ENCODE peak calls at places on chromosomes 3 and 15, in six cellular contexts. One of them, this sample, is unnamed. For H3K9me3, the result is how much of the 10 kb centered on the place peaks cover.

GRCh38 chr3:126731044-126731443 is 27.0 kb downstream of the CHCHD6 start:
- DNase-seq in astrocyte: no peak
- DNase-seq in mammary epithelial cell: no peak
- DNase-seq in tibial artery: no peak
- DNase-seq in colonic mucosa: no peak
- DNase-seq in IMR-90: no peak
- DNase-seq in this sample: no peak

GRCh38 chr3:72290859-72291641 is 506.1 kb upstream of the PROK2 start:
- DNase-seq in astrocyte: no peak
- DNase-seq in colonic mucosa: no peak
- DNase-seq in tibial artery: no peak
- DNase-seq in mammary epithelial cell: no peak
- DNase-seq in IMR-90: no peak
- DNase-seq in this sample: no peak

GRCh38 chr15:57591822-57592367 is at the start of gene MYZAP:
- DNase-seq in IMR-90: no peak
- DNase-seq in tibial artery: peak
- DNase-seq in astrocyte: no peak
- DNase-seq in mammary epithelial cell: no peak
- DNase-seq in colonic mucosa: peak
- DNase-seq in this sample: no peak

GRCh38 chr15:83514584-83514983 is 67.4 kb downstream of the SH3GL3 start:
- DNase-seq in astrocyte: no peak
- DNase-seq in colonic mucosa: no peak
- DNase-seq in mammary epithelial cell: no peak
- DNase-seq in tibial artery: no peak
- DNase-seq in IMR-90: no peak
- DNase-seq in this sample: no peak

GRCh38 chr3:11077466-11077865 is 76.8 kb upstream of the HRH1 start:
- DNase-seq in IMR-90: peak
- DNase-seq in astrocyte: no peak
- DNase-seq in mammary epithelial cell: peak
- DNase-seq in tibial artery: no peak
- DNase-seq in colonic mucosa: no peak
- DNase-seq in this sample: no peak

GRCh38 chr15:89755701-89756100 is 4.7 kb upstream of the MESP1 start:
- DNase-seq in mammary epithelial cell: no peak
- DNase-seq in tibial artery: no peak
- DNase-seq in astrocyte: no peak
- DNase-seq in IMR-90: no peak
- DNase-seq in colonic mucosa: no peak
- DNase-seq in this sample: no peak

GRCh38 chr3:56055616-56056350 is 412.5 kb downstream of the ERC2 start:
- DNase-seq in colonic mucosa: no peak
- DNase-seq in tibial artery: no peak
- DNase-seq in IMR-90: no peak
- DNase-seq in mammary epithelial cell: no peak
- DNase-seq in astrocyte: no peak
- DNase-seq in this sample: no peak

GRCh38 chr3:30440880-30441279 is 165.5 kb upstream of the TGFBR2 start:
- DNase-seq in astrocyte: peak
- DNase-seq in tibial artery: peak
- DNase-seq in mammary epithelial cell: peak
- DNase-seq in IMR-90: no peak
- DNase-seq in colonic mucosa: no peak
- DNase-seq in this sample: peak

GRCh38 chr3:123244128-123244527 is 42.4 kb downstream of the SEC22A start:
- DNase-seq in astrocyte: no peak
- DNase-seq in colonic mucosa: no peak
- DNase-seq in tibial artery: no peak
- DNase-seq in mammary epithelial cell: peak
- DNase-seq in IMR-90: no peak
- DNase-seq in this sample: no peak

GRCh38 chr3:117761992-117762944 is 1052.7 kb downstream of the TUSC7 start:
- DNase-seq in astrocyte: no peak
- DNase-seq in IMR-90: no peak
- DNase-seq in colonic mucosa: no peak
- DNase-seq in mammary epithelial cell: no peak
- DNase-seq in tibial artery: no peak
- DNase-seq in this sample: no peak

GRCh38 chr3:139140553-139140952 is 95.9 kb upstream of the PRR23C start:
- DNase-seq in astrocyte: no peak
- DNase-seq in tibial artery: no peak
- DNase-seq in colonic mucosa: no peak
- DNase-seq in IMR-90: no peak
- DNase-seq in mammary epithelial cell: no peak
- DNase-seq in this sample: no peak

GRCh38 chr3:78690806-78691205 is 1077.0 kb downstream of the ROBO1 start:
- DNase-seq in colonic mucosa: no peak
- DNase-seq in IMR-90: peak
- DNase-seq in tibial artery: no peak
- DNase-seq in mammary epithelial cell: no peak
- DNase-seq in astrocyte: peak
- DNase-seq in this sample: no peak

GRCh38 chr15:89671687-89672086 is 7.5 kb downstream of the PLIN1 start:
- DNase-seq in tibial artery: no peak
- DNase-seq in mammary epithelial cell: peak
- DNase-seq in colonic mucosa: no peak
- DNase-seq in IMR-90: no peak
- DNase-seq in astrocyte: no peak
- DNase-seq in this sample: no peak

GRCh38 chr15:94298359-94298758 is 67.0 kb downstream of the MCTP2 start:
- DNase-seq in mammary epithelial cell: no peak
- DNase-seq in tibial artery: no peak
- DNase-seq in astrocyte: no peak
- DNase-seq in IMR-90: no peak
- DNase-seq in colonic mucosa: no peak
- DNase-seq in this sample: no peak

GRCh38 chr3:172461530-172462138 is 13.4 kb upstream of the GHSR start:
- DNase-seq in mammary epithelial cell: peak
- DNase-seq in IMR-90: peak
- DNase-seq in tibial artery: no peak
- DNase-seq in astrocyte: no peak
- DNase-seq in colonic mucosa: no peak
- DNase-seq in this sample: no peak

GRCh38 chr15:41572866-41573265 is 13.9 kb downstream of the TYRO3 start:
- DNase-seq in colonic mucosa: no peak
- DNase-seq in mammary epithelial cell: no peak
- DNase-seq in astrocyte: no peak
- DNase-seq in tibial artery: no peak
- DNase-seq in IMR-90: no peak
- DNase-seq in this sample: no peak

GRCh38 chr3:139774570-139775302 is 97.0 kb upstream of the NMNAT3 start:
- DNase-seq in colonic mucosa: no peak
- DNase-seq in IMR-90: no peak
- DNase-seq in astrocyte: peak
- DNase-seq in mammary epithelial cell: no peak
- DNase-seq in tibial artery: no peak
- DNase-seq in this sample: no peak

GRCh38 chr3:110710156-110710555 is 361.5 kb upstream of the NECTIN3 start:
- DNase-seq in mammary epithelial cell: no peak
- DNase-seq in astrocyte: no peak
- DNase-seq in colonic mucosa: no peak
- DNase-seq in tibial artery: no peak
- DNase-seq in IMR-90: no peak
- DNase-seq in this sample: no peak

GRCh38 chr3:140205598-140205997 is 270.6 kb downstream of the CLSTN2 start:
- DNase-seq in IMR-90: no peak
- DNase-seq in mammary epithelial cell: no peak
- DNase-seq in astrocyte: no peak
- DNase-seq in tibial artery: no peak
- DNase-seq in colonic mucosa: no peak
- DNase-seq in this sample: no peak

GRCh38 chr3:71582612-71583568 is 638 bp downstream of the FOXP1 start:
- DNase-seq in tibial artery: peak
- DNase-seq in astrocyte: peak
- DNase-seq in colonic mucosa: peak
- DNase-seq in mammary epithelial cell: peak
- DNase-seq in IMR-90: peak
- DNase-seq in this sample: peak

GRCh38 chr15:88703533-88703932 is 64.7 kb downstream of the ISG20 start:
- DNase-seq in mammary epithelial cell: no peak
- DNase-seq in astrocyte: no peak
- DNase-seq in tibial artery: peak
- DNase-seq in colonic mucosa: no peak
- DNase-seq in IMR-90: no peak
- DNase-seq in this sample: no peak

GRCh38 chr3:161406594-161407555 is 35.6 kb upstream of the SPTSSB start:
- DNase-seq in IMR-90: no peak
- DNase-seq in tibial artery: no peak
- DNase-seq in mammary epithelial cell: no peak
- DNase-seq in colonic mucosa: no peak
- DNase-seq in astrocyte: no peak
- DNase-seq in this sample: no peak

DNA sequence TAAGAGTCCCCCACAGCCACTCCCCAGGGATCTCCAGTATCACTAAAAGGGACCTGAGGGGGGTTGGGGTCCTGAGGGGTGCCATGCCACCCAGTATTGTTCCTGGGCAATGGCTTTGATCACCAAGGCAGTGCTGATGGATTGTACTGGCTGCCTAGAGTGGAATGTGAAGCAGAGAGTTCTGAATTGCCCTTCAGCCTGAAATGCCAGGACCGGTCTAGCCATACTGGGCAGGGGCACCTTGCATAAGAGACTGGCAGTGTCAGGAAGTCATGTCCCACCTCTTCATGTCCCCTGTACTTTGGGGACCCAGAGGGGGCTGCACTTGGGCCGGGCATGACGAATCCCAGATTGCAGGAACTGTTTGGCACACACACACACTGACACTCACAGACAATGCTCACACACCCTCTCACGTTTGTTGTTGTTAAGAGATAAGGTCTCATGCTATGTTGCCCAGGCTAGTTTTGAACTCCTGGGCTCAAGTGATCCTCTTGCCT is 4.5 kb upstream of the TKT start:
- DNase-seq in mammary epithelial cell: no peak
- DNase-seq in tibial artery: no peak
- DNase-seq in astrocyte: no peak
- DNase-seq in colonic mucosa: no peak
- DNase-seq in IMR-90: no peak
- DNase-seq in this sample: no peak
- H3K27ac ChIP-seq in mammary epithelial cell: no peak
- H3K27ac ChIP-seq in tibial artery: no peak
- H3K27ac ChIP-seq in astrocyte: no peak
- H3K27ac ChIP-seq in colonic mucosa: no peak
- H3K27ac ChIP-seq in IMR-90: no peak
- H3K27ac ChIP-seq in this sample: no peak

GRCh38 chr3:32895701-32896100 is 55.7 kb upstream of the CCR4 start:
- DNase-seq in astrocyte: no peak
- DNase-seq in colonic mucosa: no peak
- DNase-seq in mammary epithelial cell: no peak
- DNase-seq in IMR-90: no peak
- DNase-seq in tibial artery: no peak
- DNase-seq in this sample: no peak

GRCh38 chr3:32896143-32896542 is 55.3 kb upstream of the CCR4 start:
- DNase-seq in colonic mucosa: no peak
- DNase-seq in IMR-90: no peak
- DNase-seq in astrocyte: no peak
- DNase-seq in tibial artery: no peak
- DNase-seq in mammary epithelial cell: no peak
- DNase-seq in this sample: no peak

GRCh38 chr3:32897202-32897601 is 54.2 kb upstream of the CCR4 start:
- DNase-seq in colonic mucosa: no peak
- DNase-seq in IMR-90: no peak
- DNase-seq in tibial artery: no peak
- DNase-seq in astrocyte: peak
- DNase-seq in mammary epithelial cell: no peak
- DNase-seq in this sample: no peak

GRCh38 chr3:32899265-32899664 is 52.2 kb upstream of the CCR4 start:
- DNase-seq in mammary epithelial cell: no peak
- DNase-seq in IMR-90: no peak
- DNase-seq in astrocyte: no peak
- DNase-seq in tibial artery: no peak
- DNase-seq in colonic mucosa: no peak
- DNase-seq in this sample: no peak

DNA sequence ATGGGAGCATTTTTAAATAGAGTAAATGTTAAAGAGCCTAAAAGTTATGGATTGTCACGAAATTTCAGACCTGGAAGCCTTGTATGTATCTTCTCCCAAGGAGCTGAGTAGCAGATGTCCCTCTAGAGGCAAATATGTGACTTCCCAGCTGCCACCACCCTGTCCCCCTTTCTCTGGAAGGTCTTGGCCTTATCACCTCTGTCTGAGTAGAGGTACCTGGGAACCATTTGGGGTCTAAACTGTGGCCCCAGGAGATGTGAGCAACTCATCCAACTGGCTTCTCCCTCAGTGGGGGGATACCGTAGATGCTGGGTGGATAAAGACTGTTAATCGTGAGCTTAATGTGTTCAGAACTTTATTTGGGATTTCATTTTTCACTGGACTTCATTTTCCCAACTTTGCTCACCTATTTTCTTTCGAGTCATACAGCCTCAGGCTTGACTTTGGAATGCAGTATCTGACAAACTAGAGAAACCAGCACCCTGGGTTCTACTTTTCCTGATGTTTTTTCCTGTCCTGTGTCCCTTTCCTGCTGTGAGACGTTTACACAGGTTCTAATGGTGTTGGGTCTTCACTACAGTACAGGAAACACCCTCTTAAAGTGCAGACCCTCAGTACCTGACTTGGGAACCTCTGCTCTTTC is 53.3 kb upstream of the CCR4 start:
- DNase-seq in mammary epithelial cell: peak
- DNase-seq in IMR-90: no peak
- DNase-seq in tibial artery: no peak
- DNase-seq in astrocyte: no peak
- DNase-seq in colonic mucosa: no peak
- DNase-seq in this sample: no peak
- TF ChIP-seq CTCF in mammary epithelial cell: no peak
- TF ChIP-seq CTCF in IMR-90: no peak
- TF ChIP-seq CTCF in tibial artery: no peak
- TF ChIP-seq CTCF in astrocyte: no peak
- TF ChIP-seq CTCF in colonic mucosa: no peak
- TF ChIP-seq CTCF in this sample: no peak

DNA sequence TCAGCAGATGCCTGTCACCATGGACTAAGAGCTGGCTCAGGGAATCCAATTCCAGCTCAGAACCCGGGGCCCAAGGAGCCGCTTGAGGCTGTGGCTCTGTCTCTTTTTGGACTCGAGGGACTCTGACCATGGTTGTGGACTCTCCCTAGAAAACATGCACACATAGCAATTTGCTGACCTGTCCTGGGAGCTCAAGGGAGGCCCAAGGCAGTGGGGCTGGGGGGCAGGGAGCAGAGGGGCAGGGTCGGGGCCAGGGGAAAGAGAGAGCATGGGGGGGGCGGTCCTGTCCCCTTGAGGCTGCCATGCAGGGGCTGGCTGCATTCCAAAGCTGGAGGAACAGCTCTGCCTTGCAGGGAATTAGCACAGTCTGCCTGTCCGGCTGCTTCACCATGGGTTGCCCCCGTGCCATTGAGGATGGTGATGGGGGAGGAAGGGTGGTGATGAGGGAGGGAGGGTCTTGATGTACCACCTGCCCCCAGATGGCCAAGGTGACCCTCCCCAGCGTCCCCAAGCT is 190.1 kb downstream of the GOLGA6L6 start:
- DNase-seq in mammary epithelial cell: no peak
- DNase-seq in IMR-90: no peak
- DNase-seq in astrocyte: no peak
- DNase-seq in colonic mucosa: no peak
- DNase-seq in tibial artery: peak
- DNase-seq in this sample: no peak
- H3K9me3 ChIP-seq in mammary epithelial cell: under half
- H3K9me3 ChIP-seq in IMR-90: half or more
- H3K9me3 ChIP-seq in astrocyte: half or more
- H3K9me3 ChIP-seq in colonic mucosa: under half
- H3K9me3 ChIP-seq in tibial artery: under half
- H3K9me3 ChIP-seq in this sample: under half

GRCh38 chr3:188214442-188214841 is 60.5 kb downstream of the LPP start:
- DNase-seq in mammary epithelial cell: no peak
- DNase-seq in colonic mucosa: no peak
- DNase-seq in IMR-90: no peak
- DNase-seq in astrocyte: no peak
- DNase-seq in tibial artery: no peak
- DNase-seq in this sample: no peak
- H3K27ac ChIP-seq in mammary epithelial cell: no peak
- H3K27ac ChIP-seq in colonic mucosa: peak
- H3K27ac ChIP-seq in IMR-90: peak
- H3K27ac ChIP-seq in astrocyte: no peak
- H3K27ac ChIP-seq in tibial artery: peak
- H3K27ac ChIP-seq in this sample: peak